ENCODE peak calls at places on chromosome 12, in four cellular contexts. L, U, M and E are unnamed samples. For H3K27me3, the result is how much of the 10 kb centered on the place peaks cover.

GRCh38 chr12:72230589-72230988 is 41.6 kb upstream of the TRHDE start:
- DNase-seq in L (peak), U (no peak), M (peak), E (no peak)

GRCh38 chr12:110012137-110012536 is 12.9 kb downstream of the ANKRD13A start:
- DNase-seq in L (no peak), U (no peak), M (no peak), E (no peak)

GRCh38 chr12:123860369-123860768 is 98.3 kb downstream of the DNAH10 start:
- DNase-seq in L (no peak), U (no peak), M (no peak), E (no peak)

GRCh38 chr12:123445388-123446344 is 9.2 kb upstream of the RILPL2 start:
- DNase-seq in L (peak), U (no peak), M (peak), E (no peak)

GRCh38 chr12:31018106-31018890 is 55.4 kb upstream of the DDX11 start:
- DNase-seq in L (no peak), U (no peak), M (no peak), E (peak)

GRCh38 chr12:82740129-82741000 is 53.7 kb downstream of the TMTC2 start:
- DNase-seq in L (peak), U (no peak), M (peak), E (peak)

GRCh38 chr12:16175893-16176292 is 101.6 kb downstream of the SLC15A5 start:
- DNase-seq in L (no peak), U (no peak), M (no peak), E (no peak)

GRCh38 chr12:76820888-76821482 is 57.1 kb downstream of the ZDHHC17 start:
- DNase-seq in L (peak), U (peak), M (peak), E (peak)

GRCh38 chr12:104976703-104977102 is 9.4 kb upstream of the NOPCHAP1 start:
- DNase-seq in L (no peak), U (no peak), M (no peak), E (peak)

GRCh38 chr12:56208014-56208413 is 13.7 kb downstream of the RNF41 start:
- DNase-seq in L (no peak), U (no peak), M (no peak), E (no peak)

GRCh38 chr12:132582582-132583279 is 27.7 kb downstream of the LRCOL1 start:
- DNase-seq in L (no peak), U (no peak), M (no peak), E (no peak)

GRCh38 chr12:49783917-49784676 is 42.7 kb downstream of the TMBIM6 start:
- DNase-seq in L (peak), U (no peak), M (peak), E (no peak)

GRCh38 chr12:32106153-32106516 is 512 bp upstream of the BICD1 start:
- DNase-seq in L (no peak), U (no peak), M (no peak), E (no peak)

GRCh38 chr12:56190695-56191155 is 1.4 kb upstream of the SMARCC2 start:
- DNase-seq in L (no peak), U (peak), M (no peak), E (no peak)

GRCh38 chr12:1050059-1050707 is 59.2 kb downstream of the ERC1 start:
- DNase-seq in L (no peak), U (no peak), M (no peak), E (no peak)

GRCh38 chr12:53244337-53244736 is 12.3 kb upstream of the RARG start:
- DNase-seq in L (no peak), U (no peak), M (no peak), E (no peak)

GRCh38 chr12:93894391-93895095 is 217.4 kb downstream of the CRADD start:
- DNase-seq in L (no peak), U (no peak), M (peak), E (no peak)

GRCh38 chr12:107235600-107235999 is 142.3 kb upstream of the CRY1 start:
- DNase-seq in L (no peak), U (no peak), M (no peak), E (no peak)

GRCh38 chr12:103771466-103771865 is 69.6 kb downstream of the NT5DC3 start:
- DNase-seq in L (peak), U (no peak), M (peak), E (peak)

GRCh38 chr12:18421840-18422239 is 160.5 kb downstream of the PIK3C2G start:
- DNase-seq in L (peak), U (no peak), M (peak), E (no peak)

GRCh38 chr12:112906712-112907414 is at the start of gene OAS1:
- DNase-seq in L (peak), U (no peak), M (peak), E (no peak)

GRCh38 chr12:52493172-52493571 is at the start of gene KRT6A:
- DNase-seq in L (no peak), U (no peak), M (no peak), E (no peak)

GRCh38 chr12:75974323-75975273 is 57.0 kb downstream of the PHLDA1 start:
- DNase-seq in L (no peak), U (no peak), M (no peak), E (no peak)

GRCh38 chr12:132075026-132075713 is 68.9 kb downstream of the DDX51 start:
- DNase-seq in L (no peak), U (no peak), M (no peak), E (no peak)

GRCh38 chr12:16788888-16789790 is 183.2 kb upstream of the LMO3 start:
- DNase-seq in L (no peak), U (peak), M (no peak), E (no peak)

GRCh38 chr12:76690916-76691700 is 72.8 kb upstream of the ZDHHC17 start:
- DNase-seq in L (no peak), U (no peak), M (no peak), E (no peak)

GRCh38 chr12:95623554-95624170 is 72.4 kb upstream of the USP44 start:
- DNase-seq in L (peak), U (peak), M (peak), E (peak)

GRCh38 chr12:48247181-48247966 is 44.3 kb upstream of the OR10AD1 start:
- DNase-seq in L (no peak), U (no peak), M (no peak), E (no peak)

GRCh38 chr12:110619534-110619953 is 5.6 kb downstream of the TCTN1 start:
- DNase-seq in L (peak), U (no peak), M (peak), E (no peak)

GRCh38 chr12:75853621-75854020 is 178.0 kb downstream of the PHLDA1 start:
- DNase-seq in L (peak), U (no peak), M (no peak), E (no peak)

GRCh38 chr12:104951759-104952509 is 6.2 kb downstream of the SLC41A2 start:
- DNase-seq in L (peak), U (no peak), M (peak), E (no peak)

GRCh38 chr12:27709932-27710591 is 570 bp upstream of the MRPS35 start:
- DNase-seq in L (no peak), U (no peak), M (peak), E (no peak)

GRCh38 chr12:65765436-65765813 is 58.9 kb upstream of the HMGA2 start:
- DNase-seq in L (peak), U (no peak), M (peak), E (no peak)

GRCh38 chr12:104628338-104629135 is 171.8 kb downstream of the CHST11 start:
- DNase-seq in L (no peak), U (no peak), M (no peak), E (no peak)

GRCh38 chr12:13004368-13004767 is 4.3 kb upstream of the HEBP1 start:
- DNase-seq in L (peak), U (no peak), M (peak), E (no peak)

GRCh38 chr12:132672678-132673077 is 14.5 kb downstream of the POLE start:
- DNase-seq in L (no peak), U (no peak), M (no peak), E (no peak)

GRCh38 chr12:68930178-68930577 is 2.8 kb downstream of the CPM start:
- DNase-seq in L (no peak), U (no peak), M (no peak), E (no peak)

GRCh38 chr12:68932123-68932700 is 759 bp downstream of the CPM start:
- DNase-seq in L (no peak), U (peak), M (no peak), E (no peak)

GRCh38 chr12:68932701-68933563 is at the start of gene CPM:
- DNase-seq in L (peak), U (peak), M (peak), E (peak)

GRCh38 chr12:68934392-68934791 is 1.4 kb upstream of the CPM start:
- DNase-seq in L (no peak), U (no peak), M (no peak), E (no peak)

DNA sequence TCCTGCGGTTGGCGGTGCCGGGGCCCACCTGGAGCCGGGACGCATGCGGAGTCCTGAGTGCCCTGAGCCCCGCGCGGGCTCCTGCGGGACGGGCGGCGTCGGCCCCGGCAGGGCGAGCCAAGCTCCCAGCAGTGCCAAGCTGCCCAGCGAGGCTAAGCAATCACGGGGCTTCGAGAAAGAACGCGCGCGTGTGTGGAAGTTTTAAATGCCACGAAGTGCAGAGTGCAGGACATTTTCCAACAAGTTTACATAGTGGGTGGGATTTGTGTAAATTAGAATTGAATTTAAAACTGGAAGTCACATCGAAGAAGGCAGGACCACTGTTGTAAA is 558 bp upstream of the CPM start:
- DNase-seq in L (no peak), U (peak), M (no peak), E (no peak)
- H3K4me2 ChIP-seq in L (peak), U (peak), M (peak), E (peak)

DNA sequence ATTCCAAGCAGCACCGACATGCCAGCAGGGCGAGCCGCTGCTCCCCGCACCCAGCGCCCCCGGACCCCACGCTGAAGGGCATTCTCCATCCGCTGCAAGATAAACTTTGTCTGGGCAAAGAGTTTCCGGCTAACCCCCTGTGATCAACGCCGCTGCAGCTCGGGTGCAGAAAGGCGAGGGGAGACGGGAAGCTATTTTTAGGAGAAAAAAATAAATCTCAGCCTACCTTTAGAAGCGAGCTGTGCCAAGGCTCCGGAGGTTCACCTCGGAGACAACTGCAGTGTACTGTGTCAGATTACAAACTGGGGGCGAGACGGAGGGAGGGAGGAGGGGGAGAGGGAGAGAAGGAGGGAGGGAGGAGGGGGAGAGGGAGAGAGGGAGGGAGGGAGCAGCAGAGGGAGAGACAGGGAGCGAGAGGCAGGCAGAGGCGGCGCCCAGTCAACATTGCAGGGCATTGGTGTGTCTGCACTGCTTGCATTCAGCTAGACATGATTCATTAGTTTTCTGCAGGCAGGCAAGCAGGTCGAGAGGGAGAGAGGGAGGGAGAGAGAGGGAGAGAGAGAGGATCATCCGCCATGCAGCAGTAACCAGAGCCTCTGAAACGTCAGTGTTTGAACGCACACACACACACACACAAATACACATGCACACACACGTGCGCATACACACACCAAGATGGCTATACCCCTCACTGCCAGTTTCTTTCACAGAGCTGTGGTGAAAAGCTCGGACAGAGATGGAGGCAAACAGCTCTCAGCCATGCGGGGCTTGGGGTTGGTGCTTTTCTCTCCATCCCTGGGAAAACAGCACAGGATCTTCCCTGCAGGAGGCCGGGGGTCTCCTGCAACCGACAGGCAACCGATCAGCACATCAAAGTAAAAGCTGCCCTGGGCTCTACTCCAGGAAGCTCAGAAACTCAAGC is at the start of gene RIMBP2:
- DNase-seq in L (peak), U (peak), M (peak), E (peak)
- H3K27me3 ChIP-seq in L (under half), U (half or more), M (under half), E (under half)

GRCh38 chr12:108996320-108996719 is 24.5 kb downstream of the SVOP start:
- DNase-seq in L (no peak), U (no peak), M (no peak), E (no peak)
- H4K91ac ChIP-seq in L (no peak), U (no peak), M (no peak), E (no peak)

GRCh38 chr12:101299346-101299745 is 19.4 kb downstream of the UTP20 start:
- DNase-seq in L (no peak), U (no peak), M (peak), E (no peak)
- H3K4me2 ChIP-seq in L (no peak), U (no peak), M (no peak), E (no peak)

DNA sequence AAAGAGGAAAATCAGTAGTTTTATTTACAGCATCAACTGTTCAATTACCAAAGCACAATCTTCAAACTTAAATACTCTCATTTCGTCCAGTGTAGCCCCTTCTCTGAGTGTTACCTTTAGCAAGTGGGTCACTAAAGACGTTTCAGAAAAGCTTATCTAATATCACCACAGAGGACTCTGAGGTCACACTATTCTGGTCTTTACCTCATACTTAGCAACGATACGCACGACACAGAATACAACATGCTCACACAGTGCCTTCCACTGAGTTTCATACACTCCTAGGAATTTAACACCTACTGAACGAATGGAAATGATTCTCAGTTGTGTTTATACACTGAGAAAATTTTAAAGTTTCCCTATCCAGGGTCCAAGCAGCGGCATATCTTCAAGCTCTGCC is 2.0 kb downstream of the SYT10 start:
- DNase-seq in L (no peak), U (no peak), M (no peak), E (no peak)
- H3K27me3 ChIP-seq in L (under half), U (under half), M (under half), E (under half)

DNA sequence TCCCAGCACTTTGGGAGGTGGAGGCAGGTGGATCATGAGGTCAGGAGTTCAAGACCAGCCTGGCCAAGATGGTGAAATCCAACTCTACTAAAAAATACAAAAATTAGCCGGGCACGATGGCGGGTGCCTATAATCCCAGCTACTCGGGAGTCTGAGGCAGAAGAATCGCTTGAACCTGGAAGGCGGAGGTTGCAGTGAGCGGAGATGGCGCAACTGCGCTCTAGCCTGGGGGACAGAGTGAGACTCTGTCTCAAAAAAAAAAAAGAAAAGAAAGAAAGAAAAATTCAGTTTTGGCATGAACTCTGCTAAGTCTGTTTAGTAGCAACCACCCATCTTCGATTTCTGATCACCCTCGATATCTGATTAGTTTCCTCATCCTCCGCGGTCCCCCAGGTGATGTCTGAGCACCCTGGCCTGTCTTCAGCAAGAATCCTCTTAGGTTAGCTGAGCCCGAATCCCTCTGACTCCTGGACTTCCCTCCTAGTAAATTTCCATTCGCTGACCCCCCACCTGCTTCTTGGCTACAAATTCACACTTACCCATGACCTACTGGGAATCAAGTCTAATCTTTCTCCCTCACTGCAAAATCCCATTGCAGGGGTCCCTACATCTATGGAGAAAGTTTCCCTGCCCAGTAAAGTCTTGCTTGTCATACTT is 879 bp upstream of the HSPB8 start:
- DNase-seq in L (no peak), U (no peak), M (no peak), E (peak)
- H4K91ac ChIP-seq in L (no peak), U (no peak), M (no peak), E (no peak)

GRCh38 chr12:101616027-101616494 is 21.3 kb downstream of the MYBPC1 start:
- DNase-seq in L (no peak), U (no peak), M (no peak), E (no peak)

GRCh38 chr12:101620762-101621133 is 26.0 kb downstream of the MYBPC1 start:
- DNase-seq in L (no peak), U (no peak), M (no peak), E (no peak)

GRCh38 chr12:101619868-101620761 is 25.3 kb downstream of the MYBPC1 start:
- DNase-seq in L (no peak), U (no peak), M (no peak), E (no peak)

DNA sequence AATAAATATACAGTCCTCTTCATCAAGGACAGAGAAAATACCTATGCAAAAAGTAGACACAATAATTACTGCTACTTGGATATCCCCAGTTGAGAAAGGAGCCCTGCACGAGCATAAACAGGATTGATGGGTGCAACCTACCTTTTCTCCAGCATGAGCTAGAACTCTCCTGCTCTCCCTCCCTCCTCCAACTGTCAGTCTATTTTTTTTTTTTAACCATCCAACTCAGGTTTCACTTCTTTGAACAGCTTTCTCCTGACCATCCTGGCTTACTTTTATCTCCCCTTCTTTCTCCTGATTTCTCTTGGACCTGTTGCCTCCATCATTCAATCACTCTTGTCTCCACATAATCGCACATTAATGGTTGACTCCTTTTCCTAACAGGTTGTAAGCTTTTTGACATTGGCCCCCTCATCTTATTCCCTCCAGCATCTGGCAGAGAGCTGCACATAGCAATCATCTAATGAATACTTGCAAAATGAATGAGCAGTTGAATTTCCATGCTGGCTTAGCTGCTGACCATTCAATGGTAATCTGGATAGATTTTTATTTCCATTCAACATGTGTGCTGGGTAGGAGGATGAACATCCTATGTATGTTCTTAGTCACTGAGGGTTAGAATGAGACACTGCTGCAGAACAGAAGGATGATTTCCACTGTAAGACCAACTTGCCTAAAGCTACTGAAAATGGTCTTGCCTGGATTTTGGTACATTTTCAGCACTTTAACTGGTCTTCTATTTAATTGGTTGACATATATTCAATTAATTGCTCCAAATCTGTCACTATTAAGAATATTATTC is 24.5 kb downstream of the MYBPC1 start:
- DNase-seq in L (no peak), U (no peak), M (no peak), E (no peak)
- H3K4me2 ChIP-seq in L (no peak), U (no peak), M (no peak), E (no peak)

DNA sequence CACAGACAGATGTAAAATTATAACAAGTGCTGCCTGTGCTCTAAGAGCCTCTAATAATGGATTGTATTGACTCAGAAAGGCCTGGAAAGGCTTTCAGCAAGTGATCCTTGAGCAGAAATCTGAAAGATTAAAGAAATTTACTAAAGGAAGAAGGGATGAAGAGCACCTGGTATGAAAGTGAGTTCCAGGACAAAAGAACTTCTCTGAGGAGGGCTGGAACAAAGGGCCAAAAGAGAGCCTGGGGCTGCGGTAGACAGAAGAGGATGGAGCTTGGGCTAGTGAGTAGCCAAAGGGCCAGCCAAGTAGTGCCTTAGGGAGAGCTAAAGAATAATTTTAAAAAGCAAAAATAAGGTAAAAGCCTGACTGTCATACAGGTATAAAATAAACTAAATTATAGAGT is 44.0 kb downstream of the BCAT1 start:
- DNase-seq in L (no peak), U (no peak), M (no peak), E (no peak)
- H3K27me3 ChIP-seq in L (under half), U (under half), M (under half), E (under half)